ENCODE peak calls at places on chromosome 10, in four cellular contexts. One of them, this sample, is unnamed.

GRCh38 chr10:130758529-130758928 is 553.0 kb downstream of the TCERG1L start:
- DNase-seq in progenitor cell of endocrine pancreas: no peak
- DNase-seq in prostate gland: no peak
- DNase-seq in astrocyte of the spinal cord: no peak
- DNase-seq in this sample: no peak

GRCh38 chr10:91124016-91124415 is 96.4 kb upstream of the PCGF5 start:
- DNase-seq in prostate gland: no peak
- DNase-seq in astrocyte of the spinal cord: no peak
- DNase-seq in progenitor cell of endocrine pancreas: no peak
- DNase-seq in this sample: no peak

GRCh38 chr10:42953684-42954674 is 122.9 kb upstream of the RET start:
- DNase-seq in prostate gland: no peak
- DNase-seq in progenitor cell of endocrine pancreas: no peak
- DNase-seq in astrocyte of the spinal cord: no peak
- DNase-seq in this sample: no peak

GRCh38 chr10:119441921-119442757 is 100.4 kb downstream of the RGS10 start:
- DNase-seq in prostate gland: no peak
- DNase-seq in astrocyte of the spinal cord: no peak
- DNase-seq in progenitor cell of endocrine pancreas: no peak
- DNase-seq in this sample: no peak

GRCh38 chr10:24811906-24812305 is 88.2 kb upstream of the ARHGAP21 start:
- DNase-seq in progenitor cell of endocrine pancreas: no peak
- DNase-seq in astrocyte of the spinal cord: no peak
- DNase-seq in prostate gland: no peak
- DNase-seq in this sample: no peak

GRCh38 chr10:117501460-117502035 is 41.0 kb upstream of the EMX2 start:
- DNase-seq in astrocyte of the spinal cord: no peak
- DNase-seq in progenitor cell of endocrine pancreas: no peak
- DNase-seq in prostate gland: no peak
- DNase-seq in this sample: no peak

GRCh38 chr10:130454543-130455000 is 318.4 kb downstream of the GLRX3 start:
- DNase-seq in astrocyte of the spinal cord: no peak
- DNase-seq in progenitor cell of endocrine pancreas: no peak
- DNase-seq in prostate gland: no peak
- DNase-seq in this sample: no peak

GRCh38 chr10:119331031-119331430 is 123.7 kb downstream of the GRK5 start:
- DNase-seq in prostate gland: no peak
- DNase-seq in progenitor cell of endocrine pancreas: no peak
- DNase-seq in astrocyte of the spinal cord: no peak
- DNase-seq in this sample: no peak

GRCh38 chr10:118045842-118046490 is 775 bp downstream of the RAB11FIP2 start:
- DNase-seq in progenitor cell of endocrine pancreas: no peak
- DNase-seq in astrocyte of the spinal cord: peak
- DNase-seq in prostate gland: peak
- DNase-seq in this sample: peak

GRCh38 chr10:32148864-32149256 is 92.6 kb upstream of the KIF5B start:
- DNase-seq in progenitor cell of endocrine pancreas: no peak
- DNase-seq in astrocyte of the spinal cord: no peak
- DNase-seq in prostate gland: no peak
- DNase-seq in this sample: no peak

GRCh38 chr10:77925795-77926565 is 575 bp downstream of the DLG5 start:
- DNase-seq in progenitor cell of endocrine pancreas: peak
- DNase-seq in astrocyte of the spinal cord: peak
- DNase-seq in prostate gland: peak
- DNase-seq in this sample: no peak

GRCh38 chr10:71835671-71836593 is 15.1 kb downstream of the PSAP start:
- DNase-seq in prostate gland: no peak
- DNase-seq in progenitor cell of endocrine pancreas: no peak
- DNase-seq in astrocyte of the spinal cord: peak
- DNase-seq in this sample: peak

DNA sequence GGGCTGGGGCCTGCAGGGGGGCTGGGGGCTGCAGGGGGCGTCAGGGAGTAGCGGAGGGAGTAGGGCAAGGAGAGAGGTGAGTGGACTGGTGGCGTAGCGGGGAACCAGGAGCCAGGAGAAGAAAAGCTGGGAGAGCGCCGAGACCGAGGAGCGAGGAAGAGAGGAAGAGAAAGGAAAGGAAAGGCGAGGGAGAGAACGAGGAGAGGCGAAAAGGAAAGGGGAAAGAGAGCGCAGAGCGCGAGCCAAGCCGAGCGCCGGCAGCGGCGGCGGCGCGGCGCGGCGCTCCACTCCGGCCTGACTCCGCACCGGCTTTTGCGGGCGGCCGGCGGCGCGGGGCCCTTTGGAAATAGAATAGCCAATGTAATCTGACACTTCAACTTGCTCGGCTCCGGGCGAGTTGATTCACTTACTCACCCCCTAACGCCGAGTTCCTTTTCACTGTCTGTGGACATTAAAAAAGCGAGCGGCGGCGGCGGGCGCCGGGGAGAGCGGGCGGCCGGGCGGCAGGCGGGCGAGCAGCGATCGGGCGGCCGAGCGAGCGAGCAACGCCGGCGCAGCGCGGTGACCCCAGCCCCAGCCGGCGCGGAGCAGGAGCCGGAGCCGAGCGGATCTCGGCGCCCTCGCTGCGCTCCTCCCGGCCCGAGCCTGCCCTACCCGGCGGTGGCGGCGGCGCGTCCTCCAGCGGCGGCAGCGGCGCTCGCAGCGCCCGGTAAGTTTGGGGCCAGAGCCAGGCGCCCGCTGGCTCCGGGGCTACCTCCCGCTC is at the start of gene ZMIZ1:
- DNase-seq in prostate gland: peak
- DNase-seq in astrocyte of the spinal cord: peak
- DNase-seq in progenitor cell of endocrine pancreas: peak
- DNase-seq in this sample: peak
- TF ChIP-seq CTCF in prostate gland: peak
- TF ChIP-seq CTCF in astrocyte of the spinal cord: peak
- TF ChIP-seq CTCF in progenitor cell of endocrine pancreas: peak
- TF ChIP-seq CTCF in this sample: peak

DNA sequence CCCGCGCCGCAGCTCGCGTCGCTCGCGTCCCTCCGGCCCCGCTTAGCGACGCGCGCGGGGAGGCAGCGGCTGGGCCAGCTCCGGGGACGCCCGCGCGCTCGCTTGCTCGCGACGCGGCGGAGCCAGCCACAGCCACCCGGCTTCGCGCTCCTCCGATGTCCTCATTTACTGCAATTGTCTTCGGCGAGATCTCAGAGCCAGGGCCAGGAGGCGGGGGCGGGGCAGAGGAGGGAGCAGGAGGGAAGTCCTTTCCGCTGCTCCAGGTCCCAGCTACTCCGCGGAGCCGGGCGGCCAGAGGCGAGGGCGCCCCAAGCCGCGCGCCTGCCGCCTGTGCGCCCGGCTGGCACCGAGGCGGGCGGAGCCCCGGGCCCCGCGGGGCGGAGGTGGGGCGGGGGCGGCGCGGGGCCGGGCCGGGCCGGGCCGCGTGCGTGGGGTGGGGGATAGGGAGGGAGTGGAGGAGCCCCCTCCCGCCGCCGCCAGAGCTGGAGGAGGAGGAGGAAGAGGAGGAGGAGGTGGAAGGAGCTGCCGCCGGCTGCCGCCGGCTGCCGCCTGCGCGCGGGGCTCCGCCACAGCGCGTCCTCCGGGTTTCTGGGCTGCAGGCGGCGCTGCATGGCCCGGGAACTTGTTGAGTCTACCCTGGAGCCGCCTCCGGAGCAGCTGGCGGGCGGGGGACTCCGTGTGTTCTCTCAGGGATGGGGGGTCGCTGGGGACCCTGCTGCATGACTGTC is at the start of gene INSYN2A:
- DNase-seq in progenitor cell of endocrine pancreas: no peak
- DNase-seq in prostate gland: no peak
- DNase-seq in astrocyte of the spinal cord: peak
- DNase-seq in this sample: peak
- TF ChIP-seq CTCF in progenitor cell of endocrine pancreas: peak
- TF ChIP-seq CTCF in prostate gland: no peak
- TF ChIP-seq CTCF in astrocyte of the spinal cord: peak
- TF ChIP-seq CTCF in this sample: peak

GRCh38 chr10:108254089-108254488 is 1089.6 kb upstream of the SORCS1 start:
- DNase-seq in astrocyte of the spinal cord: no peak
- DNase-seq in progenitor cell of endocrine pancreas: no peak
- DNase-seq in prostate gland: no peak
- DNase-seq in this sample: no peak

GRCh38 chr10:108250954-108251620 is 1086.6 kb upstream of the SORCS1 start:
- DNase-seq in prostate gland: no peak
- DNase-seq in astrocyte of the spinal cord: peak
- DNase-seq in progenitor cell of endocrine pancreas: no peak
- DNase-seq in this sample: peak

GRCh38 chr10:108244443-108245228 is 1080.1 kb upstream of the SORCS1 start:
- DNase-seq in astrocyte of the spinal cord: no peak
- DNase-seq in progenitor cell of endocrine pancreas: no peak
- DNase-seq in prostate gland: no peak
- DNase-seq in this sample: no peak

GRCh38 chr10:108249940-108250339 is 1085.4 kb upstream of the SORCS1 start:
- DNase-seq in prostate gland: no peak
- DNase-seq in progenitor cell of endocrine pancreas: no peak
- DNase-seq in astrocyte of the spinal cord: no peak
- DNase-seq in this sample: no peak
- TF ChIP-seq CTCF in prostate gland: no peak
- TF ChIP-seq CTCF in progenitor cell of endocrine pancreas: no peak
- TF ChIP-seq CTCF in astrocyte of the spinal cord: peak
- TF ChIP-seq CTCF in this sample: no peak

GRCh38 chr10:121927841-121928527 is at the start of gene ATE1:
- DNase-seq in prostate gland: peak
- DNase-seq in progenitor cell of endocrine pancreas: peak
- DNase-seq in astrocyte of the spinal cord: peak
- DNase-seq in this sample: peak
- TF ChIP-seq CTCF in prostate gland: peak
- TF ChIP-seq CTCF in progenitor cell of endocrine pancreas: no peak
- TF ChIP-seq CTCF in astrocyte of the spinal cord: no peak
- TF ChIP-seq CTCF in this sample: peak

GRCh38 chr10:99429521-99430095 is 816 bp downstream of the GOT1 start:
- DNase-seq in progenitor cell of endocrine pancreas: no peak
- DNase-seq in astrocyte of the spinal cord: no peak
- DNase-seq in prostate gland: no peak
- DNase-seq in this sample: no peak

GRCh38 chr10:99431190-99431549 is 746 bp upstream of the GOT1 start:
- DNase-seq in astrocyte of the spinal cord: peak
- DNase-seq in progenitor cell of endocrine pancreas: peak
- DNase-seq in prostate gland: peak
- DNase-seq in this sample: peak

GRCh38 chr10:99430451-99431189 is at the start of gene GOT1:
- DNase-seq in astrocyte of the spinal cord: peak
- DNase-seq in prostate gland: peak
- DNase-seq in progenitor cell of endocrine pancreas: peak
- DNase-seq in this sample: peak

GRCh38 chr10:99432047-99432446 is 1.6 kb upstream of the GOT1 start:
- DNase-seq in prostate gland: no peak
- DNase-seq in astrocyte of the spinal cord: no peak
- DNase-seq in progenitor cell of endocrine pancreas: no peak
- DNase-seq in this sample: no peak

GRCh38 chr10:99430116-99430450 is 341 bp downstream of the GOT1 start:
- DNase-seq in astrocyte of the spinal cord: peak
- DNase-seq in progenitor cell of endocrine pancreas: no peak
- DNase-seq in prostate gland: no peak
- DNase-seq in this sample: no peak
- TF ChIP-seq CTCF in astrocyte of the spinal cord: no peak
- TF ChIP-seq CTCF in progenitor cell of endocrine pancreas: no peak
- TF ChIP-seq CTCF in prostate gland: no peak
- TF ChIP-seq CTCF in this sample: no peak

GRCh38 chr10:63633677-63634487 is 112.7 kb downstream of the REEP3 start:
- DNase-seq in prostate gland: peak
- DNase-seq in progenitor cell of endocrine pancreas: no peak
- DNase-seq in astrocyte of the spinal cord: peak
- DNase-seq in this sample: peak
- TF ChIP-seq CTCF in prostate gland: peak
- TF ChIP-seq CTCF in progenitor cell of endocrine pancreas: peak
- TF ChIP-seq CTCF in astrocyte of the spinal cord: peak
- TF ChIP-seq CTCF in this sample: peak

GRCh38 chr10:69513617-69514016 is 59.6 kb downstream of the NEUROG3 start:
- DNase-seq in progenitor cell of endocrine pancreas: no peak
- DNase-seq in astrocyte of the spinal cord: no peak
- DNase-seq in prostate gland: no peak
- DNase-seq in this sample: no peak
- TF ChIP-seq CTCF in progenitor cell of endocrine pancreas: no peak
- TF ChIP-seq CTCF in astrocyte of the spinal cord: no peak
- TF ChIP-seq CTCF in prostate gland: no peak
- TF ChIP-seq CTCF in this sample: no peak

This sample was measured in fibroblast of the aortic adventitia.